ENCODE peak calls at places on chromosomes 13 and 19, in ten cellular contexts. Z is SW 1271; U is activated CD4-positive, alpha-beta T cell treated with anti-CD3 and anti-CD28 coated beads for 1 hour; S is H54; C is cardiac fibroblast; V is head of caudate nucleus; J is bronchial epithelial cell; L is endothelial cell; N is stimulated activated CD4-positive, alpha-beta T cell treated with anti-CD3 and anti-CD28 coated beads, Interleukin-1b, Interleukin-23, amount 100 ng/mL, for 4 hours; F is NCI-H146. H is an unnamed sample.

GRCh38 chr19:35569281-35569781 is 5.9 kb upstream of the ATP4A start:
- DNase-seq in Z (no peak), U (no peak), S (no peak), C (no peak), V (no peak), J (no peak), L (no peak), N (no peak), F (peak), H (no peak)

GRCh38 chr19:54453921-54454780 is 5.2 kb downstream of the LENG8 start:
- DNase-seq in Z (no peak), U (no peak), S (no peak), C (no peak), V (no peak), J (no peak), L (no peak), N (no peak), F (no peak), H (no peak)

GRCh38 chr19:35320285-35320706 is 8.7 kb upstream of the CD22 start:
- DNase-seq in Z (no peak), U (no peak), S (no peak), C (no peak), V (no peak), J (no peak), L (no peak), N (no peak), F (no peak), H (no peak)

GRCh38 chr19:56877069-56877715 is 36.7 kb upstream of the PEG3 start:
- DNase-seq in Z (no peak), U (no peak), S (no peak), C (no peak), V (no peak), J (no peak), L (no peak), N (no peak), F (no peak), H (no peak)

GRCh38 chr19:10593148-10593547 is 6.0 kb upstream of the AP1M2 start:
- DNase-seq in Z (no peak), U (no peak), S (no peak), C (no peak), V (no peak), J (no peak), L (no peak), N (no peak), F (no peak), H (no peak)

GRCh38 chr13:28396053-28396452 is 98.9 kb downstream of the FLT1 start:
- DNase-seq in Z (no peak), U (no peak), S (no peak), C (no peak), V (no peak), J (no peak), L (no peak), N (no peak), F (no peak), H (no peak)

GRCh38 chr19:51294211-51294976 is 17.1 kb upstream of the IGLON5 start:
- DNase-seq in Z (no peak), U (no peak), S (no peak), C (no peak), V (no peak), J (no peak), L (no peak), N (no peak), F (no peak), H (no peak)

GRCh38 chr19:29566496-29567054 is 39.5 kb upstream of the POP4 start:
- DNase-seq in Z (no peak), U (no peak), S (no peak), C (no peak), V (no peak), J (no peak), L (no peak), N (no peak), F (no peak), H (no peak)

GRCh38 chr13:37608750-37609339 is 10.3 kb upstream of the POSTN start:
- DNase-seq in Z (no peak), U (no peak), S (no peak), C (peak), V (no peak), J (peak), L (no peak), N (no peak), F (no peak), H (no peak)

GRCh38 chr13:70844391-70845108 is 736.3 kb upstream of the KLHL1 start:
- DNase-seq in Z (no peak), U (no peak), S (no peak), C (no peak), V (no peak), J (no peak), L (no peak), N (no peak), F (no peak), H (no peak)

GRCh38 chr13:99516153-99516929 is 15.1 kb downstream of the TM9SF2 start:
- DNase-seq in Z (no peak), U (no peak), S (no peak), C (no peak), V (no peak), J (no peak), L (no peak), N (no peak), F (no peak), H (no peak)

GRCh38 chr19:29503785-29504184 is 22.0 kb upstream of the VSTM2B start:
- DNase-seq in Z (no peak), U (no peak), S (no peak), C (no peak), V (no peak), J (no peak), L (no peak), N (no peak), F (no peak), H (no peak)

GRCh38 chr19:34513767-34514166 is 32.2 kb downstream of the WTIP start:
- DNase-seq in Z (no peak), U (no peak), S (no peak), C (no peak), V (no peak), J (no peak), L (no peak), N (no peak), F (no peak), H (no peak)

GRCh38 chr13:36919833-36920611 is at the start of gene SMAD9:
- DNase-seq in Z (peak), U (no peak), S (peak), C (peak), V (peak), J (peak), L (peak), N (no peak), F (peak), H (peak)

GRCh38 chr13:82654851-82655517 is 1227.3 kb downstream of the SLITRK1 start:
- DNase-seq in Z (peak), U (no peak), S (peak), C (peak), V (no peak), J (peak), L (no peak), N (no peak), F (no peak), H (no peak)

GRCh38 chr19:47272448-47273312 is 2.0 kb upstream of the INAFM1 start:
- DNase-seq in Z (no peak), U (no peak), S (no peak), C (no peak), V (peak), J (no peak), L (no peak), N (peak), F (peak), H (no peak)

GRCh38 chr13:23810842-23811241 is 78.4 kb downstream of the MIPEP start:
- DNase-seq in Z (no peak), U (no peak), S (no peak), C (no peak), V (no peak), J (no peak), L (no peak), N (no peak), F (no peak), H (no peak)

GRCh38 chr19:21765151-21765550 is 2.2 kb downstream of the ZNF100 start:
- DNase-seq in Z (no peak), U (no peak), S (no peak), C (no peak), V (no peak), J (peak), L (no peak), N (no peak), F (no peak), H (no peak)